ENCODE peak calls at places on chromosomes 13 and 19, in five cellular contexts. U is colonic mucosa, O is fibroblast of lung, A is posterior vena cava, Y is astrocyte of the spinal cord. Z is an unnamed sample.

GRCh38 chr19:38209671-38210457 is 14.2 kb downstream of the DPF1 start:
- DNase-seq in U (peak), O (peak), A (peak), Y (peak), Z (peak)

GRCh38 chr19:10390652-10391286 is 10.4 kb upstream of the TYK2 start:
- DNase-seq in U (peak), O (peak), A (peak), Y (peak), Z (peak)

GRCh38 chr13:45040626-45041025 is 51.3 kb downstream of the GPALPP1 start:
- DNase-seq in U (no peak), O (peak), A (no peak), Y (no peak), Z (no peak)

GRCh38 chr19:44856438-44857083 is 10.5 kb downstream of the NECTIN2 start:
- DNase-seq in U (no peak), O (no peak), A (no peak), Y (peak), Z (no peak)

GRCh38 chr19:2477732-2478191 is 1.8 kb downstream of the GADD45B start:
- DNase-seq in U (peak), O (peak), A (peak), Y (peak), Z (no peak)

GRCh38 chr13:59696229-59696628 is 467.5 kb downstream of the DIAPH3 start:
- DNase-seq in U (no peak), O (no peak), A (no peak), Y (no peak), Z (no peak)

GRCh38 chr13:75687145-75687763 is 51.1 kb downstream of the LMO7 start:
- DNase-seq in U (no peak), O (peak), A (no peak), Y (peak), Z (no peak)

GRCh38 chr13:26025771-26026170 is 26.0 kb downstream of the SHISA2 start:
- DNase-seq in U (no peak), O (no peak), A (no peak), Y (no peak), Z (no peak)

GRCh38 chr13:50244913-50245574 is 229.8 kb downstream of the KCNRG start:
- DNase-seq in U (peak), O (peak), A (no peak), Y (peak), Z (no peak)

GRCh38 chr13:26618726-26619125 is 61.2 kb downstream of the WASF3 start:
- DNase-seq in U (no peak), O (no peak), A (no peak), Y (no peak), Z (no peak)

Z was measured in dorsolateral prefrontal cortex.